ENCODE peak calls at places on chromosomes 12 and 14, in nine cellular contexts. N is CD4-positive, CD25-positive, alpha-beta regulatory T cell; D is aorta; Q is lower lobe of right lung; J is mucosa of descending colon; P is AG04450; M is thyroid gland; Y is astrocyte of the spinal cord; O is upper lobe of left lung. G is an unnamed sample.

GRCh38 chr14:38203929-38204716 is 3.6 kb upstream of the SSTR1 start:
- DNase-seq in D (no peak), M (no peak), Y (no peak), O (no peak), Q (no peak), P (no peak), J (no peak), N (no peak), G (no peak)

GRCh38 chr12:40942326-40942725 is 245.8 kb upstream of the PDZRN4 start:
- DNase-seq in Q (no peak), N (no peak), P (no peak), O (no peak), J (no peak), M (no peak), D (no peak), Y (peak), G (no peak)

GRCh38 chr12:116421785-116422538 is 137.2 kb upstream of the MAP1LC3B2 start:
- DNase-seq in D (no peak), N (no peak), J (no peak), Q (no peak), Y (no peak), P (no peak), M (no peak), O (no peak), G (no peak)

GRCh38 chr12:44876554-44877275 is 600 bp upstream of the NELL2 start:
- DNase-seq in O (peak), P (no peak), D (peak), M (peak), Q (no peak), Y (peak), N (peak), J (peak), G (no peak)

GRCh38 chr12:25436206-25436912 is 116.7 kb downstream of the LMNTD1 start:
- DNase-seq in M (peak), D (no peak), Y (peak), N (peak), J (no peak), P (peak), O (no peak), Q (no peak), G (peak)

GRCh38 chr12:51890511-51891171 is 2.7 kb downstream of the ANKRD33 start:
- DNase-seq in P (no peak), N (no peak), Q (no peak), J (peak), O (peak), Y (no peak), D (no peak), M (no peak), G (no peak)

GRCh38 chr14:50396636-50397460 is at the start of gene CDKL1:
- DNase-seq in M (peak), Y (peak), Q (peak), N (peak), J (peak), O (peak), D (peak), P (peak), G (no peak)

GRCh38 chr12:132606466-132606865 is 3.9 kb downstream of the LRCOL1 start:
- DNase-seq in P (no peak), N (no peak), M (no peak), Y (no peak), J (no peak), O (no peak), Q (no peak), D (no peak), G (no peak)

GRCh38 chr14:100041274-100041673 is 23.9 kb upstream of the EVL start:
- DNase-seq in Q (no peak), M (no peak), N (no peak), P (no peak), D (no peak), O (no peak), Y (no peak), J (no peak), G (no peak)

GRCh38 chr12:38664661-38665269 is 240.6 kb downstream of the CPNE8 start:
- DNase-seq in Y (no peak), M (no peak), D (no peak), N (no peak), O (no peak), Q (no peak), J (no peak), P (no peak), G (no peak)

GRCh38 chr14:69046468-69046867 is 67.4 kb upstream of the ACTN1 start:
- DNase-seq in P (no peak), J (no peak), N (no peak), D (peak), O (no peak), Y (peak), M (peak), Q (no peak), G (no peak)

GRCh38 chr12:108595711-108596647 is 1.9 kb downstream of the TMEM119 start:
- DNase-seq in Y (no peak), D (no peak), N (no peak), M (no peak), O (no peak), Q (no peak), P (no peak), J (no peak), G (no peak)

GRCh38 chr12:121802843-121803698 is 738 bp upstream of the SETD1B start:
- DNase-seq in M (peak), D (peak), J (peak), N (peak), P (peak), O (peak), Y (peak), Q (peak), G (peak)

GRCh38 chr12:123071401-123072304 is 79.2 kb downstream of the PITPNM2 start:
- DNase-seq in Q (no peak), N (no peak), M (no peak), P (no peak), D (no peak), O (no peak), J (no peak), Y (no peak), G (no peak)

GRCh38 chr14:31829256-31829923 is 247.7 kb upstream of the ARHGAP5 start:
- DNase-seq in P (peak), N (no peak), Q (no peak), J (no peak), M (no peak), O (no peak), D (no peak), Y (peak), G (no peak)

GRCh38 chr14:64298773-64299172 is 4.6 kb upstream of the ESR2 start:
- DNase-seq in Y (no peak), P (no peak), M (no peak), J (no peak), D (no peak), N (no peak), Q (no peak), O (no peak), G (no peak)

GRCh38 chr12:104182144-104182543 is 33.4 kb upstream of the TXNRD1 start:
- DNase-seq in Q (no peak), P (peak), D (peak), N (no peak), O (no peak), J (peak), Y (peak), M (peak), G (peak)

GRCh38 chr12:40980346-40981005 is 207.6 kb upstream of the PDZRN4 start:
- DNase-seq in P (no peak), Y (peak), Q (no peak), N (no peak), D (no peak), O (no peak), M (no peak), J (no peak), G (no peak)

GRCh38 chr12:96210376-96211055 is 16.3 kb downstream of the ELK3 start:
- DNase-seq in P (no peak), M (peak), N (peak), Y (no peak), J (peak), D (no peak), O (no peak), Q (no peak), G (no peak)

GRCh38 chr14:76782885-76783566 is 21.8 kb downstream of the VASH1 start:
- DNase-seq in J (no peak), O (no peak), Y (peak), M (no peak), N (no peak), D (peak), Q (no peak), P (no peak), G (no peak)

GRCh38 chr12:102197789-102198188 is at the start of gene PMCH:
- DNase-seq in M (no peak), D (no peak), N (peak), O (no peak), J (no peak), Q (no peak), Y (peak), P (peak), G (no peak)

GRCh38 chr12:51593539-51593938 is 2.5 kb downstream of the SCN8A start:
- DNase-seq in O (no peak), J (no peak), N (peak), Q (no peak), D (no peak), P (peak), Y (peak), M (peak), G (peak)

GRCh38 chr12:132190012-132190755 is 45.9 kb downstream of the NOC4L start:
- DNase-seq in Q (no peak), P (no peak), D (no peak), Y (no peak), O (peak), M (no peak), J (peak), N (no peak), G (no peak)

GRCh38 chr12:108854055-108854452 is 3.3 kb downstream of the SSH1 start:
- DNase-seq in Y (peak), N (no peak), O (no peak), J (no peak), M (peak), P (peak), D (no peak), Q (no peak), G (peak)

GRCh38 chr14:50821471-50822464 is 9.2 kb downstream of the NIN start:
- DNase-seq in Q (peak), J (peak), N (peak), O (peak), M (no peak), Y (no peak), P (no peak), D (no peak), G (no peak)

GRCh38 chr14:36313898-36314297 is 6.5 kb downstream of the MBIP start:
- DNase-seq in N (no peak), D (no peak), Q (no peak), M (no peak), O (no peak), J (no peak), Y (no peak), P (no peak), G (no peak)

GRCh38 chr12:33438890-33439586 is 581 bp downstream of the SYT10 start:
- DNase-seq in D (peak), Y (peak), Q (no peak), P (no peak), N (no peak), M (no peak), J (no peak), O (peak), G (no peak)

GRCh38 chr14:53193193-53193592 is 40.1 kb upstream of the DDHD1 start:
- DNase-seq in M (no peak), O (no peak), P (no peak), N (no peak), J (no peak), D (no peak), Q (no peak), Y (peak), G (no peak)

GRCh38 chr12:92503029-92503931 is 199.5 kb upstream of the PLEKHG7 start:
- DNase-seq in Q (no peak), M (peak), J (no peak), Y (no peak), N (no peak), P (no peak), D (no peak), O (no peak), G (no peak)

GRCh38 chr12:50005150-50005549 is 20.1 kb downstream of the RACGAP1 start:
- DNase-seq in M (no peak), D (no peak), Y (no peak), Q (no peak), J (no peak), N (no peak), O (no peak), P (no peak), G (no peak)

GRCh38 chr12:44286336-44286735 is 450.5 kb downstream of the TMEM117 start:
- DNase-seq in M (no peak), Q (no peak), P (no peak), Y (peak), O (no peak), N (peak), J (no peak), D (no peak), G (peak)

GRCh38 chr14:95490727-95491451 is 25.6 kb downstream of the SYNE3 start:
- DNase-seq in D (peak), Y (no peak), O (no peak), P (no peak), J (peak), N (no peak), Q (no peak), M (no peak), G (no peak)

GRCh38 chr12:91883811-91884210 is 261.8 kb downstream of the BTG1 start:
- DNase-seq in J (no peak), O (no peak), D (no peak), Q (no peak), P (no peak), Y (no peak), N (no peak), M (no peak), G (no peak)

GRCh38 chr12:107066686-107067085 is 26.7 kb downstream of the CRY1 start:
- DNase-seq in D (no peak), O (no peak), J (no peak), Q (no peak), N (no peak), Y (no peak), M (no peak), P (no peak), G (no peak)

GRCh38 chr12:110367209-110367864 is 36.2 kb downstream of the ANAPC7 start:
- DNase-seq in Q (no peak), D (peak), J (no peak), Y (peak), N (no peak), M (peak), O (no peak), P (no peak), G (no peak)

GRCh38 chr12:18683603-18684002 is 54.2 kb downstream of the PLCZ1 start:
- DNase-seq in O (no peak), Q (no peak), N (no peak), D (no peak), P (no peak), M (no peak), J (no peak), Y (peak), G (no peak)

GRCh38 chr12:503111-503761 is 43.5 kb downstream of the B4GALNT3 start:
- DNase-seq in Y (no peak), J (peak), P (no peak), N (no peak), O (no peak), D (no peak), Q (peak), M (peak), G (no peak)

GRCh38 chr14:74596747-74597456 is 15.1 kb downstream of the LTBP2 start:
- DNase-seq in Y (peak), O (no peak), M (peak), D (no peak), P (peak), J (no peak), Q (no peak), N (no peak), G (no peak)

GRCh38 chr12:111686574-111687105 is 787 bp downstream of the ACAD10 start:
- DNase-seq in D (no peak), N (no peak), P (no peak), O (no peak), Q (no peak), Y (no peak), J (no peak), M (no peak), G (no peak)

GRCh38 chr14:65813760-65814387 is 401.3 kb downstream of the FUT8 start:
- DNase-seq in O (no peak), D (no peak), M (no peak), Q (no peak), Y (no peak), J (no peak), P (no peak), N (no peak), G (no peak)

GRCh38 chr12:124296295-124296915 is 1.5 kb downstream of the RFLNA start:
- DNase-seq in D (peak), P (no peak), Y (no peak), M (no peak), N (no peak), J (peak), Q (peak), O (no peak), G (no peak)
- H3K4me3 ChIP-seq in D (no peak), P (no peak), Y (peak), M (no peak), N (no peak), J (no peak), Q (peak), O (no peak), G (peak)

GRCh38 chr12:12720637-12721250 is 3.6 kb downstream of the CDKN1B start:
- DNase-seq in Y (peak), N (no peak), M (no peak), P (no peak), O (no peak), Q (no peak), J (no peak), D (no peak), G (no peak)
- H3K4me3 ChIP-seq in Y (peak), N (peak), M (no peak), P (peak), O (no peak), Q (peak), J (no peak), D (no peak), G (peak)

GRCh38 chr14:104844306-104845032 is 20.6 kb upstream of the CEP170B start:
- DNase-seq in N (no peak), Q (no peak), D (peak), O (no peak), Y (no peak), P (no peak), M (no peak), J (no peak), G (no peak)
- H3K4me3 ChIP-seq in N (no peak), Q (peak), D (no peak), O (no peak), Y (no peak), P (no peak), M (no peak), J (no peak), G (no peak)

GRCh38 chr14:72124171-72124570 is 191.9 kb downstream of the RGS6 start:
- DNase-seq in P (no peak), J (no peak), O (no peak), D (no peak), Y (no peak), N (no peak), Q (no peak), M (no peak), G (no peak)

GRCh38 chr14:72126091-72126490 is 193.9 kb downstream of the RGS6 start:
- DNase-seq in Q (no peak), O (no peak), P (no peak), M (no peak), Y (no peak), J (no peak), D (no peak), N (no peak), G (no peak)

GRCh38 chr14:72128629-72129028 is 196.4 kb downstream of the RGS6 start:
- DNase-seq in J (no peak), O (no peak), Q (no peak), Y (no peak), D (no peak), N (no peak), P (no peak), M (no peak), G (no peak)

GRCh38 chr14:72129283-72129682 is 197.1 kb downstream of the RGS6 start:
- DNase-seq in D (no peak), Y (no peak), N (no peak), P (no peak), Q (peak), M (no peak), J (no peak), O (no peak), G (no peak)

GRCh38 chr14:72126561-72126960 is 194.3 kb downstream of the RGS6 start:
- DNase-seq in Q (no peak), O (no peak), Y (no peak), J (no peak), P (no peak), N (no peak), M (no peak), D (no peak), G (no peak)
- H3K4me3 ChIP-seq in Q (no peak), O (no peak), Y (no peak), J (no peak), P (no peak), N (no peak), M (no peak), D (no peak), G (no peak)

DNA sequence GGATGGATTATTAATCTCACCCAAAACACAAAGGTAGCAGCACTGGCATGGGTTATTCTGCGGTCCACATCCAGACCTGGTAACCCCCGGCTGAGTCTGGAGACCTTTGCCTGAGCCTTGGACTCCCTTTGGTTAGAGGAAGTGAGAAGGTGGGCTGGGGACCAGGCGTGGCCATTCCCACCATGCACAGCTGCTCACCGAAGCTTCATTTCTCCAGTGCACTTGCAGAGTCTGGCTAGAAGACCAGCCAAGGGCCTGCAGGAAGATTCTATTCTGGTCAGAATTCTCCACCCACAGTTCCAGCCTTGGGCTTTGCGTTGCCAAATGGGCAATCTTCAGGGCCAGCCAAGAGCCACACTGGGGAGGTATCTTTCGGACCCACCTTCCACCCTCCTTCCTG is 73.0 kb downstream of the LGMN start:
- DNase-seq in Q (no peak), P (no peak), N (no peak), O (no peak), M (no peak), D (peak), J (no peak), Y (no peak), G (no peak)
- H3K4me3 ChIP-seq in Q (no peak), P (no peak), N (no peak), O (no peak), M (no peak), D (no peak), J (no peak), Y (no peak), G (no peak)

GRCh38 chr12:66050283-66050576 is 80.3 kb downstream of the LLPH start:
- DNase-seq in N (no peak), Y (no peak), D (no peak), P (no peak), Q (no peak), O (no peak), J (no peak), M (no peak), G (no peak)

GRCh38 chr12:66050610-66051009 is 79.9 kb downstream of the LLPH start:
- DNase-seq in J (no peak), N (no peak), M (no peak), P (no peak), Y (no peak), O (no peak), D (no peak), Q (no peak), G (no peak)

GRCh38 chr12:66048218-66048842 is 82.2 kb downstream of the LLPH start:
- DNase-seq in Y (no peak), J (peak), O (no peak), P (no peak), Q (no peak), D (no peak), N (no peak), M (no peak), G (no peak)

GRCh38 chr12:66049538-66050282 is 80.8 kb downstream of the LLPH start:
- DNase-seq in P (no peak), N (no peak), M (no peak), D (no peak), Q (no peak), J (no peak), Y (no peak), O (no peak), G (no peak)

DNA sequence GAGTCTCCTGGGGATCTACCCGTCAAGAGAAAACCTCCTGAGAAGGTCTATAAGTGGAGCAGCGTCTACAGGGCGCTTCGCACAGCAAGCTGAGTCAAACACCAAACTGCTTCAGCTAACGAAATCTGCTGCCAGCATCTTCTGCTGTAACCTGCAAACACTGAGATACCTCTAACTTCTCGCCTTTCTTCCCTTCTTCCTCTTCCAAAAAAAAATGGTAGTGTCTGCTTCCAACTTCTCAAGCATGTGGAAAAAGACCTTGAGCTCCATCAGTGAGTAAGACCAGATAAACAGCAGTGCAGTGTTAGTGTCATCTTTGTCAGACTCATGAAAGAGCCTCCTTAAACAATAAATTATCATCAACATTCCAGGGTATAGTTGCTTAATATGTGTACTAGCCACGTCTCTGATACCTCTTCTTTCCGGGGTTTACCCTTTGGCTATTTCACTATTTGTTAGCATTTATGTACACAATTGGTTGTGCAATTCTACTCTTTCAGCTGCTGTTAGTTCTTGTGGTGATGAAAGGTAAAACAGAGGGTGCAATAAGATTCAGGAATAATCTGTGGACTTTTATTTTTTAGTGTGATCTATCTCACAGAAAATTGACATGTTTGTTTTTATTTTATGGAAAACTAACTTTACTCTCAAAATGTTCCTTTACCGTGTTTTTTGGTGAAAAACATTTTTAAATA is 81.6 kb downstream of the LLPH start:
- DNase-seq in M (no peak), N (no peak), D (no peak), O (no peak), Y (no peak), Q (no peak), J (no peak), P (no peak), G (no peak)
- H3K4me3 ChIP-seq in M (no peak), N (no peak), D (no peak), O (no peak), Y (no peak), Q (no peak), J (no peak), P (no peak), G (no peak)